ENCODE peak calls at places on chromosome 15, in five cellular contexts. O is neural progenitor cell, C is cardiac muscle cell, Z is left ventricle myocardium inferior, H is WERI-Rb-1. R is an unnamed sample.

GRCh38 chr15:61184431-61184830 is 44.7 kb downstream of the RORA start:
- DNase-seq in Z (no peak), O (no peak), C (no peak), H (no peak), R (no peak)

GRCh38 chr15:98804057-98804380 is 155.7 kb downstream of the IGF1R start:
- DNase-seq in C (no peak), O (no peak), Z (no peak), H (no peak), R (no peak)

GRCh38 chr15:33639051-33639450 is 328.3 kb downstream of the RYR3 start:
- DNase-seq in H (no peak), Z (no peak), O (no peak), C (no peak), R (no peak)

GRCh38 chr15:98865397-98866339 is 141.9 kb downstream of the PGPEP1L start:
- DNase-seq in H (peak; percentile 74), O (no peak), Z (peak; percentile 79), C (peak; percentile 85), R (peak; percentile 50)

GRCh38 chr15:70376929-70377691 is 279.4 kb upstream of the TLE3 start:
- DNase-seq in Z (peak; percentile 80), O (peak; percentile 42), H (peak; percentile 29), C (peak; percentile 73), R (peak; percentile 64)

GRCh38 chr15:56821721-56822425 is 88.6 kb upstream of the ZNF280D start:
- DNase-seq in H (peak; percentile 62), C (peak; percentile 79), O (peak; percentile 69), Z (peak; percentile 24), R (peak; percentile 61)

GRCh38 chr15:80173022-80173759 is 20.4 kb downstream of the FAH start:
- DNase-seq in Z (peak; percentile 51), H (peak; percentile 75), O (peak; percentile 81), C (peak; percentile 70), R (peak; percentile 65)

GRCh38 chr15:92902020-92902419 is 1.9 kb downstream of the CHD2 start:
- DNase-seq in C (peak; percentile 53), O (no peak), H (no peak), Z (no peak), R (peak; percentile 29)

GRCh38 chr15:35596261-35596660 is 50.3 kb upstream of the DPH6 start:
- DNase-seq in H (no peak), O (no peak), Z (no peak), C (no peak), R (no peak)

GRCh38 chr15:31461375-31461774 is 134.7 kb downstream of the KLF13 start:
- DNase-seq in H (no peak), Z (no peak), C (no peak), O (no peak), R (peak; percentile 34)

GRCh38 chr15:45611305-45611704 is 23.5 kb upstream of the SQOR start:
- DNase-seq in H (no peak), Z (no peak), O (peak; percentile 33), C (peak; percentile 34), R (no peak)

GRCh38 chr15:99265541-99266070 is 14.3 kb downstream of the LRRC28 start:
- DNase-seq in H (no peak), C (no peak), Z (no peak), O (no peak), R (no peak)

GRCh38 chr15:83398591-83398990 is 48.5 kb upstream of the SH3GL3 start:
- DNase-seq in O (no peak), Z (no peak), C (peak; percentile 24), H (peak; percentile 61), R (peak; percentile 41)

GRCh38 chr15:72782993-72783562 is 480 bp downstream of the ADPGK start:
- DNase-seq in O (no peak), Z (peak; percentile 55), H (no peak), C (peak; percentile 45), R (peak; percentile 25)

GRCh38 chr15:76337047-76337738 is 620 bp downstream of the ISL2 start:
- DNase-seq in C (no peak), Z (no peak), O (peak; percentile 39), H (peak; percentile 21), R (no peak)

GRCh38 chr15:33860749-33861148 is 107.5 kb upstream of the CHRM5 start:
- DNase-seq in Z (no peak), H (no peak), C (peak; percentile 33), O (no peak), R (peak; percentile 78)

GRCh38 chr15:53559364-53560253 is 199.9 kb downstream of the WDR72 start:
- DNase-seq in Z (no peak), H (no peak), O (no peak), C (no peak), R (no peak)

GRCh38 chr15:70510433-70510832 is 252.9 kb downstream of the UACA start:
- DNase-seq in H (no peak), O (no peak), C (no peak), Z (no peak), R (no peak)

GRCh38 chr15:46710561-46710960 is 1006.7 kb upstream of the SEMA6D start:
- DNase-seq in O (no peak), H (peak; percentile 12), C (no peak), Z (no peak), R (no peak)

GRCh38 chr15:76339302-76340197 is 3.0 kb downstream of the ISL2 start:
- DNase-seq in O (peak; percentile 62), Z (no peak), H (peak; percentile 34), C (peak; percentile 48), R (no peak)

GRCh38 chr15:61974759-61975158 is 85.5 kb downstream of the VPS13C start:
- DNase-seq in O (no peak), H (peak; percentile 26), Z (no peak), C (no peak), R (peak; percentile 66)

GRCh38 chr15:55907797-55908196 is 85.6 kb downstream of the NEDD4 start:
- DNase-seq in O (no peak), H (no peak), C (peak; percentile 87), Z (no peak), R (peak; percentile 99)

GRCh38 chr15:88166330-88166993 is 90.1 kb downstream of the NTRK3 start:
- DNase-seq in C (peak; percentile 5), Z (no peak), H (no peak), O (peak; percentile 72), R (no peak)

GRCh38 chr15:40372966-40373365 is 9.6 kb upstream of the KNSTRN start:
- DNase-seq in Z (no peak), H (no peak), C (no peak), O (no peak), R (no peak)

GRCh38 chr15:28979208-28979891 is 93.6 kb downstream of the APBA2 start:
- DNase-seq in C (no peak), Z (no peak), O (peak; percentile 70), H (no peak), R (no peak)

GRCh38 chr15:25897658-25898057 is 34.5 kb upstream of the ATP10A start:
- DNase-seq in C (no peak), Z (no peak), O (no peak), H (no peak), R (no peak)

GRCh38 chr15:55277715-55278114 is 11.9 kb downstream of the RAB27A start:
- DNase-seq in C (no peak), Z (no peak), O (no peak), H (no peak), R (no peak)

GRCh38 chr15:59443341-59444081 is 5.5 kb downstream of the FAM81A start:
- DNase-seq in O (peak; percentile 22), Z (no peak), C (no peak), H (no peak), R (no peak)

GRCh38 chr15:57746752-57747151 is 40.2 kb downstream of the POLR2M start:
- DNase-seq in O (no peak), H (no peak), Z (no peak), C (no peak), R (peak; percentile 60)

GRCh38 chr15:85494035-85494793 is 113.8 kb downstream of the AKAP13 start:
- DNase-seq in H (no peak), C (peak; percentile 79), O (peak; percentile 32), Z (no peak), R (peak; percentile 95)

GRCh38 chr15:95495033-95495541 is 835.4 kb upstream of the NR2F2 start:
- DNase-seq in O (peak; percentile 68), C (peak; percentile 18), H (no peak), Z (no peak), R (no peak)

GRCh38 chr15:45377630-45378148 is 655 bp downstream of the GATM start:
- DNase-seq in Z (peak; percentile 54), O (peak; percentile 41), C (no peak), H (peak; percentile 16), R (no peak)

GRCh38 chr15:40252438-40253178 is 13.7 kb downstream of the PAK6 start:
- DNase-seq in O (peak; percentile 53), H (no peak), C (peak; percentile 29), Z (peak; percentile 40), R (peak; percentile 33)

GRCh38 chr15:87626835-87627234 is 629.7 kb downstream of the NTRK3 start:
- DNase-seq in C (no peak), Z (no peak), H (peak; percentile 13), O (no peak), R (no peak)

GRCh38 chr15:98770984-98771383 is 122.6 kb downstream of the IGF1R start:
- DNase-seq in O (no peak), H (no peak), C (no peak), Z (no peak), R (no peak)

GRCh38 chr15:67613708-67614107 is 71.2 kb downstream of the MAP2K5 start:
- DNase-seq in Z (no peak), C (no peak), O (no peak), H (no peak), R (no peak)
- TF ChIP-seq CTCF in Z (no peak), C (no peak), O (peak; percentile 35), H (no peak), R (no peak)

DNA sequence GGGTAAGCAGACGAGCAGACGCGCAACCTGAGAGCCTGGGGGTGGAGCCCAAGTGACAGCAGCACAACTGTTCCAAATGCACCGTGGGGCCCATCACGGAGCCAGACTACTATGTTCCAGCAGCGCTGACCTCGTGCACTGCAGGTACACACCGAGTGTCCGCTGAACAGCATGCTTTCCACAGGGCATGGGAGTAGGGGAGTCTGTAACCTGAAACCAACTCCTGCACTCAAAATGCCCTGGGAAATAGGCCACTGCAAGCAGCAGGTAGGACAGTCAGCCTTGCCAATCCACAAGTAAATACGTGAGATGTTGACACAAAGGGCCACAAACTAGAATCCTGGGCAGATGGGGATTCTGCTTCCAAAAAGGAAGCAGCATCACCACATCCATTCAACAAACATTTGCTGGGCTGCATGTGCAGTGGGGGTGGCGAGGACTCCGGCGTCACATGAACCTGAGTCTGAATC is 73.9 kb downstream of the TBC1D2B start:
- DNase-seq in Z (no peak), O (peak; percentile 44), H (peak; percentile 32), C (no peak), R (no peak)
- H3K36me3 ChIP-seq in Z (peaks cover 45% of the 10 kb centered on the region), O (no peaks in the 10 kb centered on the region), H (peaks cover 20% of the 10 kb centered on the region), C (no peaks in the 10 kb centered on the region), R (peaks cover 26% of the 10 kb centered on the region)

GRCh38 chr15:65870889-65871533 is 1.7 kb downstream of the RAB11A start:
- DNase-seq in Z (no peak), H (no peak), O (no peak), C (peak; percentile 85), R (peak; percentile 90)

GRCh38 chr15:65869954-65870871 is 922 bp downstream of the RAB11A start:
- DNase-seq in Z (peak; percentile 31), C (peak; percentile 54), H (peak; percentile 20), O (peak; percentile 53), R (peak; percentile 63)

GRCh38 chr15:65868546-65869126 is 655 bp upstream of the RAB11A start:
- DNase-seq in Z (no peak), H (no peak), O (peak; percentile 39), C (no peak), R (no peak)

GRCh38 chr15:65867244-65867643 is 2.0 kb upstream of the RAB11A start:
- DNase-seq in C (no peak), O (no peak), Z (no peak), H (no peak), R (peak; percentile 53)

GRCh38 chr15:65869127-65869953 is at the start of gene RAB11A:
- DNase-seq in O (peak; percentile 98), Z (peak; percentile 96), H (peak; percentile 98), C (peak; percentile 98), R (peak; percentile 87)
- TF ChIP-seq CTCF in O (peak; percentile 32), Z (peak; percentile 52), H (peak; percentile 68), C (peak; percentile 40), R (peak; percentile 36)

GRCh38 chr15:90769375-90769774 is 52.2 kb downstream of the BLM start:
- DNase-seq in Z (no peak), H (no peak), C (no peak), O (no peak), R (no peak)
- H3K36me3 ChIP-seq in Z (no peaks in the 10 kb centered on the region), H (peaks cover 44% of the 10 kb centered on the region), C (no peaks in the 10 kb centered on the region), O (peaks cover 9% of the 10 kb centered on the region), R (no peaks in the 10 kb centered on the region)